ENCODE peak calls at places on chromosomes 4 and X, in seven cellular contexts. R is NCI-H774, F is Ammon's horn, O is H54, H is H7, J is putamen, B is T-helper 2 cell. V is an unnamed sample.

GRCh38 chr4:168220893-168221292 is 97.7 kb downstream of the DDX60 start:
- DNase-seq in R (no peak), F (no peak), O (no peak), H (no peak), J (no peak), B (no peak), V (no peak)

GRCh38 chr4:73901031-73901430 is 31.8 kb downstream of the CXCL1 start:
- DNase-seq in R (no peak), F (no peak), O (no peak), H (no peak), J (no peak), B (no peak), V (no peak)

GRCh38 chrX:283115-283845 is 2.1 kb downstream of the PLCXD1 start:
- DNase-seq in R (no peak), F (peak; percentile 97), O (peak; percentile 72), H (peak; percentile 90), J (peak; percentile 94), B (peak; percentile 87), V (peak; percentile 96)

GRCh38 chr4:54439831-54440243 is 210.7 kb downstream of the PDGFRA start:
- DNase-seq in R (peak; percentile 6), F (peak; percentile 70), O (peak; percentile 17), H (peak; percentile 12), J (peak; percentile 62), B (no peak), V (no peak)

GRCh38 chrX:74119016-74119910 is 184.7 kb upstream of the ZCCHC13 start:
- DNase-seq in R (no peak), F (no peak), O (peak; percentile 50), H (no peak), J (no peak), B (no peak), V (no peak)

GRCh38 chr4:74189331-74190043 is 31.6 kb downstream of the MTHFD2L start:
- DNase-seq in R (peak; percentile 16), F (peak; percentile 31), O (no peak), H (peak; percentile 6), J (no peak), B (no peak), V (peak; percentile 19)

GRCh38 chr4:16083217-16084191 is at the start of gene PROM1:
- DNase-seq in R (peak; percentile 62), F (no peak), O (no peak), H (peak; percentile 81), J (no peak), B (no peak), V (no peak)

GRCh38 chrX:155065035-155065734 is 5.8 kb downstream of the CMC4 start:
- DNase-seq in R (no peak), F (no peak), O (peak; percentile 30), H (no peak), J (no peak), B (no peak), V (no peak)

GRCh38 chr4:2095236-2096072 is 36.3 kb downstream of the NAT8L start:
- DNase-seq in R (no peak), F (no peak), O (no peak), H (peak; percentile 28), J (no peak), B (no peak), V (no peak)

GRCh38 chrX:153814591-153815315 is 15.6 kb downstream of the PDZD4 start:
- DNase-seq in R (no peak), F (no peak), O (no peak), H (peak; percentile 53), J (no peak), B (no peak), V (no peak)

GRCh38 chr4:86594559-86595425 is 677 bp downstream of the PTPN13 start:
- DNase-seq in R (no peak), F (peak; percentile 78), O (no peak), H (peak; percentile 33), J (peak; percentile 70), B (no peak), V (no peak)

GRCh38 chr4:182562350-182562749 is 319.1 kb downstream of the TENM3 start:
- DNase-seq in R (no peak), F (no peak), O (no peak), H (no peak), J (no peak), B (no peak), V (no peak)

GRCh38 chr4:26073886-26074560 is 160.0 kb downstream of the SMIM20 start:
- DNase-seq in R (no peak), F (no peak), O (no peak), H (no peak), J (no peak), B (no peak), V (no peak)

GRCh38 chrX:19954707-19955106 is 36.2 kb downstream of the BCLAF3 start:
- DNase-seq in R (no peak), F (no peak), O (no peak), H (no peak), J (no peak), B (no peak), V (no peak)

GRCh38 chr4:153486281-153487151 is 20.4 kb downstream of the TMEM131L start:
- DNase-seq in R (no peak), F (no peak), O (peak; percentile 45), H (peak; percentile 54), J (no peak), B (no peak), V (no peak)

GRCh38 chr4:87491436-87491835 is 37.7 kb downstream of the SPARCL1 start:
- DNase-seq in R (no peak), F (no peak), O (no peak), H (no peak), J (no peak), B (no peak), V (no peak)

GRCh38 chr4:150181536-150181935 is 103.3 kb downstream of the DCLK2 start:
- DNase-seq in R (no peak), F (peak; percentile 64), O (no peak), H (no peak), J (peak; percentile 52), B (no peak), V (peak; percentile 36)

GRCh38 chr4:6956434-6957147 is 47.0 kb downstream of the TBC1D14 start:
- DNase-seq in R (no peak), F (no peak), O (no peak), H (no peak), J (peak; percentile 65), B (no peak), V (no peak)

GRCh38 chr4:41134581-41134980 is 79.8 kb downstream of the APBB2 start:
- DNase-seq in R (no peak), F (no peak), O (no peak), H (no peak), J (no peak), B (no peak), V (no peak)